ENCODE peak calls at places on chromosome 7, in six cellular contexts. One of them, this sample, is unnamed.
A peak's percentile ranks its signal among the peaks of the same experiment; 100 is the strongest.

GRCh38 chr7:15439853-15440252 is 122.0 kb downstream of the AGMO start:
- DNase-seq in BE2C: no peak
- DNase-seq in pancreas: no peak
- DNase-seq in HFF-Myc: no peak
- DNase-seq in fibroblast of lung: no peak
- DNase-seq in prostate gland: no peak
- DNase-seq in this sample: no peak

GRCh38 chr7:114944742-114945625 is 23.1 kb downstream of the MDFIC start:
- DNase-seq in BE2C: no peak
- DNase-seq in pancreas: no peak
- DNase-seq in HFF-Myc: peak; percentile 84
- DNase-seq in fibroblast of lung: peak; percentile 94
- DNase-seq in prostate gland: no peak
- DNase-seq in this sample: peak; percentile 91

GRCh38 chr7:40733578-40733977 is 598.8 kb downstream of the SUGCT start:
- DNase-seq in BE2C: no peak
- DNase-seq in pancreas: no peak
- DNase-seq in HFF-Myc: no peak
- DNase-seq in fibroblast of lung: no peak
- DNase-seq in prostate gland: no peak
- DNase-seq in this sample: no peak

GRCh38 chr7:80060218-80060806 is 74.3 kb upstream of the GNAI1 start:
- DNase-seq in BE2C: no peak
- DNase-seq in pancreas: no peak
- DNase-seq in HFF-Myc: peak; percentile 37
- DNase-seq in fibroblast of lung: peak; percentile 88
- DNase-seq in prostate gland: no peak
- DNase-seq in this sample: peak; percentile 84

GRCh38 chr7:95758187-95758586 is 14.2 kb upstream of the DYNC1I1 start:
- DNase-seq in BE2C: peak; percentile 69
- DNase-seq in pancreas: no peak
- DNase-seq in HFF-Myc: no peak
- DNase-seq in fibroblast of lung: no peak
- DNase-seq in prostate gland: no peak
- DNase-seq in this sample: no peak

GRCh38 chr7:7738622-7739021 is 20.2 kb upstream of the RPA3 start:
- DNase-seq in BE2C: no peak
- DNase-seq in pancreas: no peak
- DNase-seq in HFF-Myc: no peak
- DNase-seq in fibroblast of lung: no peak
- DNase-seq in prostate gland: no peak
- DNase-seq in this sample: no peak

GRCh38 chr7:3754488-3755365 is 453.7 kb downstream of the SDK1 start:
- DNase-seq in BE2C: no peak
- DNase-seq in pancreas: no peak
- DNase-seq in HFF-Myc: no peak
- DNase-seq in fibroblast of lung: peak; percentile 91
- DNase-seq in prostate gland: no peak
- DNase-seq in this sample: peak; percentile 87

GRCh38 chr7:47428052-47428779 is 153.7 kb downstream of the TNS3 start:
- DNase-seq in BE2C: peak; percentile 46
- DNase-seq in pancreas: no peak
- DNase-seq in HFF-Myc: no peak
- DNase-seq in fibroblast of lung: no peak
- DNase-seq in prostate gland: no peak
- DNase-seq in this sample: no peak

GRCh38 chr7:28224675-28225074 is 44.1 kb upstream of the JAZF1 start:
- DNase-seq in BE2C: no peak
- DNase-seq in pancreas: no peak
- DNase-seq in HFF-Myc: no peak
- DNase-seq in fibroblast of lung: no peak
- DNase-seq in prostate gland: no peak
- DNase-seq in this sample: no peak

GRCh38 chr7:137923380-137923779 is 76.6 kb upstream of the DGKI start:
- DNase-seq in BE2C: no peak
- DNase-seq in pancreas: no peak
- DNase-seq in HFF-Myc: no peak
- DNase-seq in fibroblast of lung: peak; percentile 38
- DNase-seq in prostate gland: no peak
- DNase-seq in this sample: peak; percentile 67

GRCh38 chr7:95476904-95477594 is 8.7 kb upstream of the ASB4 start:
- DNase-seq in BE2C: peak; percentile 59
- DNase-seq in pancreas: peak; percentile 52
- DNase-seq in HFF-Myc: peak; percentile 30
- DNase-seq in fibroblast of lung: peak; percentile 83
- DNase-seq in prostate gland: peak; percentile 64
- DNase-seq in this sample: peak; percentile 80

GRCh38 chr7:92840309-92840708 is 3.9 kb upstream of the CDK6 start:
- DNase-seq in BE2C: no peak
- DNase-seq in pancreas: no peak
- DNase-seq in HFF-Myc: no peak
- DNase-seq in fibroblast of lung: no peak
- DNase-seq in prostate gland: no peak
- DNase-seq in this sample: no peak

GRCh38 chr7:117113871-117114270 is 160.6 kb downstream of the ST7 start:
- DNase-seq in BE2C: no peak
- DNase-seq in pancreas: no peak
- DNase-seq in HFF-Myc: no peak
- DNase-seq in fibroblast of lung: no peak
- DNase-seq in prostate gland: no peak
- DNase-seq in this sample: no peak

GRCh38 chr7:151087247-151088018 is 1.2 kb downstream of the AGAP3 start:
- DNase-seq in BE2C: peak; percentile 67
- DNase-seq in pancreas: peak; percentile 85
- DNase-seq in HFF-Myc: no peak
- DNase-seq in fibroblast of lung: peak; percentile 62
- DNase-seq in prostate gland: peak; percentile 45
- DNase-seq in this sample: peak; percentile 44

GRCh38 chr7:27148031-27148775 is 629 bp upstream of the HOXA6 start:
- DNase-seq in BE2C: peak; percentile 4
- DNase-seq in pancreas: no peak
- DNase-seq in HFF-Myc: no peak
- DNase-seq in fibroblast of lung: peak; percentile 57
- DNase-seq in prostate gland: no peak
- DNase-seq in this sample: peak; percentile 66

GRCh38 chr7:140992422-140992821 is 22.3 kb downstream of the MRPS33 start:
- DNase-seq in BE2C: peak; percentile 36
- DNase-seq in pancreas: no peak
- DNase-seq in HFF-Myc: no peak
- DNase-seq in fibroblast of lung: no peak
- DNase-seq in prostate gland: no peak
- DNase-seq in this sample: no peak

GRCh38 chr7:55349126-55349525 is 16.0 kb upstream of the LANCL2 start:
- DNase-seq in BE2C: no peak
- DNase-seq in pancreas: no peak
- DNase-seq in HFF-Myc: no peak
- DNase-seq in fibroblast of lung: no peak
- DNase-seq in prostate gland: no peak
- DNase-seq in this sample: no peak

GRCh38 chr7:98754041-98754479 is 115.8 kb downstream of the TMEM130 start:
- DNase-seq in BE2C: peak; percentile 48
- DNase-seq in pancreas: no peak
- DNase-seq in HFF-Myc: no peak
- DNase-seq in fibroblast of lung: no peak
- DNase-seq in prostate gland: no peak
- DNase-seq in this sample: no peak

GRCh38 chr7:98760201-98760651 is 109.6 kb downstream of the TMEM130 start:
- DNase-seq in BE2C: no peak
- DNase-seq in pancreas: no peak
- DNase-seq in HFF-Myc: no peak
- DNase-seq in fibroblast of lung: no peak
- DNase-seq in prostate gland: no peak
- DNase-seq in this sample: peak; percentile 45

GRCh38 chr7:98758157-98758556 is 111.7 kb downstream of the TMEM130 start:
- DNase-seq in BE2C: no peak
- DNase-seq in pancreas: no peak
- DNase-seq in HFF-Myc: no peak
- DNase-seq in fibroblast of lung: no peak
- DNase-seq in prostate gland: no peak
- DNase-seq in this sample: no peak

GRCh38 chr7:98753176-98753575 is 116.6 kb downstream of the TMEM130 start:
- DNase-seq in BE2C: no peak
- DNase-seq in pancreas: no peak
- DNase-seq in HFF-Myc: no peak
- DNase-seq in fibroblast of lung: no peak
- DNase-seq in prostate gland: no peak
- DNase-seq in this sample: no peak

DNA sequence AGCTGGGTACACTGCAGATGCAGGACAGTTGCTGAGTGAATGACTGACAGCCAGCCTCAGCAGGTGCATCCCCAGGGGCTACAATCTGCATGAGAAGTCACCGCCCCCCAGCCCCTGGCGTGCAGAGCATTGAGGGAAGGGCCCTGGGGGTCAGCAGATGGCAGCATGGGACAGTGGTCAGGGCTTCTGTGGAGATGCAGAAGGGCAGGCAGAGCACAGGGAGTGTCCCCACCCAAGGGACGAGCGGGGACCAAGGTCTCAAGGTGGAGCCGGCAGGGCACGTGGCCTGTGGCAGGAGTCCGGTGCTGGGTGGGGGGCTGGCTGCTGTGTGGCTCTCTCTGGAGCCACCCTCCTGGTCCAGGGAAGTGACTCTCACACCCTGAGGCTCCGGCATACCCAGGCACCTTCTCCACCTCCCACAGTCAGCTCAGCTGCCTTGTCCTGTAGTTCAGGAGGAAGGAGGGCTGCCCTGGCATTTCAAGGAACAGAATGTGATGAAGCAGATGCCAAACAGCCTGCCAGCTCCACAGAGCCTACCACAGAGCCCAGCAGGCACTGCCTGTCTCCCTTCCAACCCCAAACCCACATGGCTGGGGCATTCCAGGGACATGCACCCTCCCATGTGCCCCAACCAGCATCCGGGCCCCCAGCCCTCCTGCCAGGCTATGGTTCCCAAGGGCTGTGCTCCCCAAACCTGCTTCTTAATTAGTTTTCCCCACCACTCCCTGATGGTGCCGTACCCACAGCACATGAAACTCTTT is 114.5 kb downstream of the TMEM130 start:
- DNase-seq in BE2C: peak; percentile 25
- DNase-seq in pancreas: no peak
- DNase-seq in HFF-Myc: no peak
- DNase-seq in fibroblast of lung: no peak
- DNase-seq in prostate gland: no peak
- DNase-seq in this sample: no peak
- TF ChIP-seq CTCF in BE2C: no peak
- TF ChIP-seq CTCF in pancreas: no peak
- TF ChIP-seq CTCF in HFF-Myc: no peak
- TF ChIP-seq CTCF in fibroblast of lung: no peak
- TF ChIP-seq CTCF in prostate gland: no peak
- TF ChIP-seq CTCF in this sample: no peak

GRCh38 chr7:45923818-45924217 is 2.7 kb upstream of the IGFBP3 start:
- DNase-seq in BE2C: no peak
- DNase-seq in pancreas: no peak
- DNase-seq in HFF-Myc: no peak
- DNase-seq in fibroblast of lung: no peak
- DNase-seq in prostate gland: no peak
- DNase-seq in this sample: no peak

GRCh38 chr7:45924283-45924682 is 3.2 kb upstream of the IGFBP3 start:
- DNase-seq in BE2C: no peak
- DNase-seq in pancreas: peak; percentile 84
- DNase-seq in HFF-Myc: no peak
- DNase-seq in fibroblast of lung: peak; percentile 61
- DNase-seq in prostate gland: peak; percentile 28
- DNase-seq in this sample: peak; percentile 84

GRCh38 chr7:45922810-45923209 is 1.7 kb upstream of the IGFBP3 start:
- DNase-seq in BE2C: no peak
- DNase-seq in pancreas: no peak
- DNase-seq in HFF-Myc: no peak
- DNase-seq in fibroblast of lung: peak; percentile 33
- DNase-seq in prostate gland: no peak
- DNase-seq in this sample: no peak

GRCh38 chr7:45921699-45922519 is 837 bp upstream of the IGFBP3 start:
- DNase-seq in BE2C: peak; percentile 63
- DNase-seq in pancreas: no peak
- DNase-seq in HFF-Myc: peak; percentile 30
- DNase-seq in fibroblast of lung: peak; percentile 80
- DNase-seq in prostate gland: peak; percentile 11
- DNase-seq in this sample: peak; percentile 83

GRCh38 chr7:45923290-45923689 is 2.2 kb upstream of the IGFBP3 start:
- DNase-seq in BE2C: peak; percentile 81
- DNase-seq in pancreas: peak; percentile 76
- DNase-seq in HFF-Myc: peak; percentile 33
- DNase-seq in fibroblast of lung: peak; percentile 79
- DNase-seq in prostate gland: peak; percentile 60
- DNase-seq in this sample: peak; percentile 83
- TF ChIP-seq CTCF in BE2C: peak; percentile 98
- TF ChIP-seq CTCF in pancreas: peak; percentile 85
- TF ChIP-seq CTCF in HFF-Myc: peak; percentile 96
- TF ChIP-seq CTCF in fibroblast of lung: peak; percentile 95
- TF ChIP-seq CTCF in prostate gland: peak; percentile 84
- TF ChIP-seq CTCF in this sample: peak; percentile 95

GRCh38 chr7:2403718-2404648 is 572 bp downstream of the CHST12 start:
- DNase-seq in BE2C: peak; percentile 57
- DNase-seq in pancreas: peak; percentile 66
- DNase-seq in HFF-Myc: no peak
- DNase-seq in fibroblast of lung: peak; percentile 22
- DNase-seq in prostate gland: no peak
- DNase-seq in this sample: peak; percentile 36
- TF ChIP-seq CTCF in BE2C: no peak
- TF ChIP-seq CTCF in pancreas: no peak
- TF ChIP-seq CTCF in HFF-Myc: no peak
- TF ChIP-seq CTCF in fibroblast of lung: peak; percentile 6
- TF ChIP-seq CTCF in prostate gland: no peak
- TF ChIP-seq CTCF in this sample: peak; percentile 21

GRCh38 chr7:157239571-157240270 is 97.1 kb upstream of the DNAJB6 start:
- DNase-seq in BE2C: no peak
- DNase-seq in pancreas: no peak
- DNase-seq in HFF-Myc: no peak
- DNase-seq in fibroblast of lung: no peak
- DNase-seq in prostate gland: no peak
- DNase-seq in this sample: no peak

GRCh38 chr7:157235357-157236018 is 96.8 kb downstream of the UBE3C start:
- DNase-seq in BE2C: no peak
- DNase-seq in pancreas: no peak
- DNase-seq in HFF-Myc: no peak
- DNase-seq in fibroblast of lung: peak; percentile 63
- DNase-seq in prostate gland: no peak
- DNase-seq in this sample: peak; percentile 55

GRCh38 chr7:157234271-157234670 is 95.5 kb downstream of the UBE3C start:
- DNase-seq in BE2C: no peak
- DNase-seq in pancreas: no peak
- DNase-seq in HFF-Myc: peak; percentile 71
- DNase-seq in fibroblast of lung: no peak
- DNase-seq in prostate gland: no peak
- DNase-seq in this sample: no peak

GRCh38 chr7:157241631-157242030 is 95.2 kb upstream of the DNAJB6 start:
- DNase-seq in BE2C: no peak
- DNase-seq in pancreas: no peak
- DNase-seq in HFF-Myc: no peak
- DNase-seq in fibroblast of lung: no peak
- DNase-seq in prostate gland: no peak
- DNase-seq in this sample: no peak

DNA sequence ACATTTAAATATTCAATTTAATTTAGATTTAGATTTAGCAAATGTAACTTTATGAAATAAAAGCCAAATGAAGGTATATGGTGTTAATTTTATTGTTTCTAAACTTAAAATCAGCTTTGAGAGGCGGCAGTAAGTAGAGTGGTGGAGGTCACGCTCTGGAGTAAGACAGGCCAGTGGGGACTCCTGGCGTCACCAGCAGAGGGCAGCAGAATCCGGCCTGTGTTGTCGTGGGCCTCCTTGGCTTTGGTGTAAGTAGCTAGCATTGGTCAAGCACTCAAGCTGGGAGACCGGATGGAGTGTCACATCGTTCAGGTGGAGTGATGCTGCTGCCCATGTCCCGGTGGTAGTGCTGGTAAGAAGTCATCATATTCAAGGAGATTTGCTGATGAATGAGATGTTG is 98.7 kb upstream of the DNAJB6 start:
- DNase-seq in BE2C: no peak
- DNase-seq in pancreas: no peak
- DNase-seq in HFF-Myc: no peak
- DNase-seq in fibroblast of lung: no peak
- DNase-seq in prostate gland: no peak
- DNase-seq in this sample: no peak
- TF ChIP-seq CTCF in BE2C: peak; percentile 24
- TF ChIP-seq CTCF in pancreas: no peak
- TF ChIP-seq CTCF in HFF-Myc: peak; percentile 11
- TF ChIP-seq CTCF in fibroblast of lung: no peak
- TF ChIP-seq CTCF in prostate gland: no peak
- TF ChIP-seq CTCF in this sample: peak; percentile 14

This sample was measured in astrocyte of the spinal cord.